ENCODE peak calls at places on chromosomes 12 and 14, in five cellular contexts. One of them, this sample, is unnamed.

GRCh38 chr12:47705239-47705570 is 625 bp downstream of the RPAP3 start:
- DNase-seq in HepG2: no peak
- DNase-seq in NT2/D1: no peak
- DNase-seq in GM12878: no peak
- DNase-seq in H1: no peak
- DNase-seq in this sample: no peak

GRCh38 chr12:120474092-120474960 is 4.8 kb upstream of the SRSF9 start:
- DNase-seq in HepG2: no peak
- DNase-seq in NT2/D1: no peak
- DNase-seq in GM12878: no peak
- DNase-seq in H1: no peak
- DNase-seq in this sample: no peak

GRCh38 chr12:58069268-58069967 is 128.1 kb downstream of the ATP23 start:
- DNase-seq in HepG2: no peak
- DNase-seq in NT2/D1: no peak
- DNase-seq in GM12878: no peak
- DNase-seq in H1: no peak
- DNase-seq in this sample: no peak

GRCh38 chr12:131640436-131640969 is 70.4 kb upstream of the SFSWAP start:
- DNase-seq in HepG2: no peak
- DNase-seq in NT2/D1: no peak
- DNase-seq in GM12878: no peak
- DNase-seq in H1: no peak
- DNase-seq in this sample: no peak

GRCh38 chr12:124979568-124979967 is 9.4 kb downstream of the DHX37 start:
- DNase-seq in HepG2: no peak
- DNase-seq in NT2/D1: no peak
- DNase-seq in GM12878: no peak
- DNase-seq in H1: no peak
- DNase-seq in this sample: no peak

GRCh38 chr12:99154264-99154982 is 493.1 kb upstream of the GARIN6 start:
- DNase-seq in HepG2: no peak
- DNase-seq in NT2/D1: no peak
- DNase-seq in GM12878: no peak
- DNase-seq in H1: peak
- DNase-seq in this sample: no peak

GRCh38 chr12:14995583-14996425 is 23.0 kb downstream of the PDE6H start:
- DNase-seq in HepG2: peak
- DNase-seq in NT2/D1: peak
- DNase-seq in GM12878: peak
- DNase-seq in H1: no peak
- DNase-seq in this sample: peak

GRCh38 chr12:66132408-66132807 is 1.9 kb upstream of the LLPH start:
- DNase-seq in HepG2: peak
- DNase-seq in NT2/D1: peak
- DNase-seq in GM12878: no peak
- DNase-seq in H1: no peak
- DNase-seq in this sample: no peak

GRCh38 chr12:95385646-95386045 is 88.3 kb upstream of the METAP2 start:
- DNase-seq in HepG2: no peak
- DNase-seq in NT2/D1: no peak
- DNase-seq in GM12878: no peak
- DNase-seq in H1: no peak
- DNase-seq in this sample: no peak

GRCh38 chr12:1776139-1776975 is 44.0 kb upstream of the LRTM2 start:
- DNase-seq in HepG2: no peak
- DNase-seq in NT2/D1: peak
- DNase-seq in GM12878: no peak
- DNase-seq in H1: no peak
- DNase-seq in this sample: no peak

GRCh38 chr12:7339675-7340074 is 35.8 kb downstream of the ACSM4 start:
- DNase-seq in HepG2: no peak
- DNase-seq in NT2/D1: no peak
- DNase-seq in GM12878: no peak
- DNase-seq in H1: no peak
- DNase-seq in this sample: no peak

GRCh38 chr12:55705802-55706402 is 1.8 kb downstream of the ITGA7 start:
- DNase-seq in HepG2: no peak
- DNase-seq in NT2/D1: no peak
- DNase-seq in GM12878: no peak
- DNase-seq in H1: peak
- DNase-seq in this sample: peak

GRCh38 chr12:29242921-29243431 is 93.9 kb downstream of the FAR2 start:
- DNase-seq in HepG2: no peak
- DNase-seq in NT2/D1: no peak
- DNase-seq in GM12878: no peak
- DNase-seq in H1: no peak
- DNase-seq in this sample: no peak

GRCh38 chr14:51022769-51023168 is 72.1 kb downstream of the TRIM9 start:
- DNase-seq in HepG2: no peak
- DNase-seq in NT2/D1: no peak
- DNase-seq in GM12878: no peak
- DNase-seq in H1: no peak
- DNase-seq in this sample: no peak

GRCh38 chr14:49849213-49849847 is 3.3 kb downstream of the NEMF start:
- DNase-seq in HepG2: no peak
- DNase-seq in NT2/D1: no peak
- DNase-seq in GM12878: no peak
- DNase-seq in H1: no peak
- DNase-seq in this sample: no peak

GRCh38 chr12:92987846-92988621 is 58.9 kb upstream of the EEA1 start:
- DNase-seq in HepG2: peak
- DNase-seq in NT2/D1: no peak
- DNase-seq in GM12878: peak
- DNase-seq in H1: peak
- DNase-seq in this sample: no peak

GRCh38 chr12:87953257-87953860 is 75.8 kb downstream of the C12orf50 start:
- DNase-seq in HepG2: peak
- DNase-seq in NT2/D1: peak
- DNase-seq in GM12878: no peak
- DNase-seq in H1: no peak
- DNase-seq in this sample: peak
- TF ChIP-seq SUZ12 in HepG2: no peak
- TF ChIP-seq SUZ12 in NT2/D1: no peak
- TF ChIP-seq SUZ12 in GM12878: no peak
- TF ChIP-seq SUZ12 in H1: no peak
- TF ChIP-seq SUZ12 in this sample: no peak

GRCh38 chr12:19223018-19223417 is 93.5 kb downstream of the PLEKHA5 start:
- DNase-seq in HepG2: no peak
- DNase-seq in NT2/D1: no peak
- DNase-seq in GM12878: no peak
- DNase-seq in H1: no peak
- DNase-seq in this sample: peak
- TF ChIP-seq SUZ12 in HepG2: no peak
- TF ChIP-seq SUZ12 in NT2/D1: no peak
- TF ChIP-seq SUZ12 in GM12878: no peak
- TF ChIP-seq SUZ12 in H1: no peak
- TF ChIP-seq SUZ12 in this sample: no peak

DNA sequence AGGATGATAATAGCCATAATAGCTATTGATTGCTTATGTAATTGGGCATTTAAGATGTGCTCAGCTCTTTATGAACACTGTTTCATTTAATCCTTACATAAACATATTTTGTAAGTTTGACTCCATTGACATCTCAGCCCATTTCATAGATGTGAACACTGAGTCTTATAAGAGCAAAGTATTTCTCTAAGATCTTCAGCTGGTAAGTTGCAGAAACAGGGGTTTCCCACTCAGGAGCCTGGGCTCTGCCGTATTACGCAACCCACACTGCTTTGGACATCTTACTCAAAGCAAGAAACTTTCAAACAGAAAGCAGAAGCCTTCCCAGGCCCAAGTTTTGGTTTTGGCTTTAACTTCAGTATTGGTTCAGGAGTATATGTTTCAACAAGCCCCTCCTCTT is 705.1 kb downstream of the MED13L start:
- DNase-seq in HepG2: no peak
- DNase-seq in NT2/D1: no peak
- DNase-seq in GM12878: peak
- DNase-seq in H1: no peak
- DNase-seq in this sample: no peak
- TF ChIP-seq SUZ12 in HepG2: no peak
- TF ChIP-seq SUZ12 in NT2/D1: no peak
- TF ChIP-seq SUZ12 in GM12878: no peak
- TF ChIP-seq SUZ12 in H1: no peak
- TF ChIP-seq SUZ12 in this sample: no peak

DNA sequence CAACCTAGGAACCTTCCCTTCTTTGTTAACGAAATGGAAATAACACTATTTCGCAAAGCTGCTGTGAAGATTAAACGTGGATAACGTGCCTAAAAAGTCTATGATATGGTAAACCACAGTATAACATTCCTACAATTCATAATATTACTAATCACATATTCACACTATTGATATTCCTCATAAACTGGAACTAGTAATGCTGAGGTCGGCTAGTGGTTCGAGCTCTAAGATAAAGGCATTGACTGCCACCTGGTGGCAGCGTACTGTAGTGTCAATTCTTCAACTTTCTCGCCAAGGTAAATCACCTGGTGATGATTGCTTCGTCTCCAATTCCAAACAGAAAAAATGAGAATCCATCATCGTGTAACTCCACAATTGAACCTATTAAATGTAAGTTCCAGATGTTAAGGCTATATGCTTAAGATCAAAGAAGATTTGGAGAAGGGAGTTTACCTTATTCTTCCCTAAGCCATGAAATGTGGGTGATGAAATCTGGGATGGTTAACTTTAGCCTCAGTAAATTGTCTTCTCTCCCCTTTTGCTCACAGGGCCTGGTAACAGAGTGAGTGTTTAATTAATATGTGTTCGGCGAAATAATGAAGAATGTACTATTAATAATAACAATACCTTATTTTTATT is 197.5 kb upstream of the TMEM132C start:
- DNase-seq in HepG2: peak
- DNase-seq in NT2/D1: peak
- DNase-seq in GM12878: no peak
- DNase-seq in H1: peak
- DNase-seq in this sample: peak
- TF ChIP-seq SUZ12 in HepG2: no peak
- TF ChIP-seq SUZ12 in NT2/D1: no peak
- TF ChIP-seq SUZ12 in GM12878: no peak
- TF ChIP-seq SUZ12 in H1: no peak
- TF ChIP-seq SUZ12 in this sample: no peak

DNA sequence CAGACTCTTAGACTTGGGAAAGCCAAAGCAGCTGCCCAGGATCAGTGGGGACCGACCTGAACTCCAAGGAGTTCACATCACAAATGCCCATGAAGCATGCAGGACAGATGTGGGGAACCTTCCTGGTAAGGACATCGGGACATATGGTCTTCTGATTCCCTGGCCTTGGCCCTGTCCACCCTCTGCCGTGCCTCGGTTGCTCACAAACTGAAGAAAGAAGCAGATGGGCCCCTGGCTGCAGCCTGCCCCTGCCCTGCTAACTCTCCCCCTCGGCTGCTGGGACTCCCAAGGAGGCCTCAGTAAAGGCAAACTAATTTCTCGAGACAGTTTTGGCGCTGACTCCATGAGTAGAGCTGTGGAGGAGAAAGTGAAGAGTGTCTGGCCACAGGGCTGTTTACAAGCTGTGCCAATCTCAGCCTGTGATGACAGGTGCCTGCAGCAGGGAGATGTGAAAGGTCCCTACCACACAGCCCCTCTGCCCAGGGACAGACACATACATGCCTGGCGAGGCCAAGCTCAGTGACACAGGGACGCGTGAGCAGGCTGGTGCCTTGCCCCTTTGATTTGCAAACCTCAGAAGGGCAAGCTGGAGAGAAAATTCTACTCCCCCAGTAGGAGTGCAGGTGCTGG is 48.6 kb downstream of the ISCA2 start:
- DNase-seq in HepG2: no peak
- DNase-seq in NT2/D1: no peak
- DNase-seq in GM12878: no peak
- DNase-seq in H1: no peak
- DNase-seq in this sample: no peak
- TF ChIP-seq SUZ12 in HepG2: no peak
- TF ChIP-seq SUZ12 in NT2/D1: no peak
- TF ChIP-seq SUZ12 in GM12878: no peak
- TF ChIP-seq SUZ12 in H1: no peak
- TF ChIP-seq SUZ12 in this sample: no peak

DNA sequence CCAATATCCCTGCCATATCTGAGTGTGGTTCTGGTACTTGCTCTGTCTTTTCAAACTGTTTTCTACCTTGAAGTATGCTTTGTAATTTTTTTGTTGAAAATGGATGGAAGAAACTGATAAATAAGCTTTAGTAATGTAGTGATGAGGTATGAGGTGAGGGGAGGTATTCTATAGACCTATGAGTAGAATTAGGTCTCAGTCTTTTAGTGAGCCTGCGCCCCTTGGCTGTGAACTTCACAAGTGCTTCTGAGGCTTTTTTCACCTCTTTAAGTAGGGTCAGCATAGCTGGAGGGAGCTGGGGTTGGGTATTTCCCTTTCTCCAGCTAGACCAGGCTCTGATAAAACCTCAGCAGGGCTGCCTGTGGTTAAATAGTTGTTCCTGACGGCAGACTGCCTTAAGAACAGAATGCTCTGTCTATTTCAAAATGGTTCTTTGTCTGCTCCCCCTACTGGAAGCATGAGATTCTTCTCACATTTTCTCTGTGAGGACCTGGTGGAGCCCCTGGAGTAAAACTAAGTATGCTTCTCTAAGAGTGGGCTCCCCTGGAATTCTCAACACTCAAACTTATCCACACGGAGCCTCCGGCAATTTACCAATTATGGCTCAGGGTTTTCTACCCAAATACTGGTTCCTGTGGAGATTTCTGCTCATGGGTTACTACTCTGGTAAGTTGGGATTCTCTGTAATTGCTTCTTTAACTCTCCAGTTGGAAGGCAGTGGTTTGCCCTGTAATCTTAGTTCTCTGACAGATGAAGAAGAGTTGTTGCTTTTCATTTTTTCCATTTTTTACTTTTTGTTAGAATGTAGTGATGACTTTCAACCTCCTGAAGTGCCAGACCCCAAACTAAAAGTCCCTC is 13.1 kb downstream of the KRT5 start:
- DNase-seq in HepG2: peak
- DNase-seq in NT2/D1: peak
- DNase-seq in GM12878: no peak
- DNase-seq in H1: no peak
- DNase-seq in this sample: peak
- TF ChIP-seq SUZ12 in HepG2: no peak
- TF ChIP-seq SUZ12 in NT2/D1: no peak
- TF ChIP-seq SUZ12 in GM12878: no peak
- TF ChIP-seq SUZ12 in H1: no peak
- TF ChIP-seq SUZ12 in this sample: no peak

DNA sequence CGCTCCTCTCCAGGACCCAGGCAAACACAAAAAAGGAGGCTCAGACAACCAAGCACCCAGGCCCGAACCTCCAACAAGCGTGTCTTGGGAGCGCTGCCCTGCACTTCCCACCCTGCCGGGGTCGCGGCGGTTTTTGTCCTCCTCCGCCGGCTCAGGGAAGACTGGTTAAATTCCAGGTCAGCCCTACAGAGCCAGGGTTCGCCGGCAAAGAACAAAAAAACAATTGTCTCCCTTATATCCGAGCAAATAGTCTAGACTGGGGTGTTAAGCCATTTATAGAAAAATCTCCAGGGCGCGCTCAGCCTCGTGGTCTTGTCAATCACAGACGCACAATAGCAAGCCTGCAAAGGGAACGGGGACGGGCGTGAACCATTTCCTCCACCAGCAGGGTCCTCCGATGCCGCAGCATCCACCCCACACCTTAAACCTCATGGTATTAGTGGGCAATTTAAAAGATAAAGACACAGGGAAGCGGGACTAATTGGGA is 46.9 kb downstream of the BCAT1 start:
- DNase-seq in HepG2: no peak
- DNase-seq in NT2/D1: peak
- DNase-seq in GM12878: no peak
- DNase-seq in H1: peak
- DNase-seq in this sample: no peak
- TF ChIP-seq SUZ12 in HepG2: no peak
- TF ChIP-seq SUZ12 in NT2/D1: no peak
- TF ChIP-seq SUZ12 in GM12878: no peak
- TF ChIP-seq SUZ12 in H1: no peak
- TF ChIP-seq SUZ12 in this sample: no peak

This sample was measured in HEK293T.